ENCODE peak calls at places on chromosomes 4 and X, in four cellular contexts. One of them, this sample, is unnamed.

GRCh38 chr4:16818005-16818404 is 80.4 kb downstream of the LDB2 start:
- DNase-seq in GM12891: no peak
- DNase-seq in SK-N-SH: no peak
- DNase-seq in K562: no peak
- DNase-seq in this sample: no peak

GRCh38 chrX:116873678-116874077 is 410.9 kb upstream of the CT83 start:
- DNase-seq in SK-N-SH: no peak
- DNase-seq in GM12891: no peak
- DNase-seq in K562: no peak
- DNase-seq in this sample: no peak

GRCh38 chrX:97238632-97239031 is 354.9 kb downstream of the RPA4 start:
- DNase-seq in SK-N-SH: no peak
- DNase-seq in K562: no peak
- DNase-seq in GM12891: no peak
- DNase-seq in this sample: no peak

GRCh38 chr4:19961092-19961491 is 290.6 kb upstream of the SLIT2 start:
- DNase-seq in GM12891: no peak
- DNase-seq in K562: no peak
- DNase-seq in SK-N-SH: no peak
- DNase-seq in this sample: no peak

GRCh38 chr4:1985287-1985686 is 23.5 kb downstream of the NELFA start:
- DNase-seq in K562: no peak
- DNase-seq in GM12891: no peak
- DNase-seq in SK-N-SH: no peak
- DNase-seq in this sample: no peak

GRCh38 chrX:78066110-78066509 is 37.9 kb upstream of the PGK1 start:
- DNase-seq in GM12891: no peak
- DNase-seq in K562: no peak
- DNase-seq in SK-N-SH: no peak
- DNase-seq in this sample: no peak

GRCh38 chrX:155662297-155662696 is 49.5 kb upstream of the TMLHE start:
- DNase-seq in GM12891: no peak
- DNase-seq in SK-N-SH: no peak
- DNase-seq in K562: peak
- DNase-seq in this sample: no peak

GRCh38 chr4:5166377-5166776 is 115.1 kb downstream of the STK32B start:
- DNase-seq in GM12891: no peak
- DNase-seq in K562: no peak
- DNase-seq in SK-N-SH: no peak
- DNase-seq in this sample: no peak

GRCh38 chrX:21993265-21993664 is 38.9 kb upstream of the PHEX start:
- DNase-seq in SK-N-SH: no peak
- DNase-seq in GM12891: no peak
- DNase-seq in K562: peak
- DNase-seq in this sample: no peak

GRCh38 chr4:70927502-70928139 is 25.5 kb downstream of the MOB1B start:
- DNase-seq in SK-N-SH: no peak
- DNase-seq in K562: no peak
- DNase-seq in GM12891: no peak
- DNase-seq in this sample: no peak

GRCh38 chr4:47933798-47934197 is 19.4 kb upstream of the NFXL1 start:
- DNase-seq in K562: peak
- DNase-seq in SK-N-SH: peak
- DNase-seq in GM12891: no peak
- DNase-seq in this sample: no peak

GRCh38 chr4:84479663-84480062 is 19.4 kb downstream of the NKX6-1 start:
- DNase-seq in SK-N-SH: no peak
- DNase-seq in GM12891: no peak
- DNase-seq in K562: no peak
- DNase-seq in this sample: no peak

GRCh38 chr4:145936142-145937020 is 2.2 kb downstream of the ZNF827 start:
- DNase-seq in GM12891: peak
- DNase-seq in SK-N-SH: peak
- DNase-seq in K562: peak
- DNase-seq in this sample: peak

GRCh38 chr4:185880571-185880970 is 68.6 kb upstream of the SORBS2 start:
- DNase-seq in SK-N-SH: no peak
- DNase-seq in K562: no peak
- DNase-seq in GM12891: no peak
- DNase-seq in this sample: no peak

GRCh38 chrX:93874554-93874953 is 200.5 kb downstream of the FAM133A start:
- DNase-seq in SK-N-SH: peak
- DNase-seq in K562: peak
- DNase-seq in GM12891: no peak
- DNase-seq in this sample: no peak

GRCh38 chr4:74793757-74794340 is 474 bp downstream of the BTC start:
- DNase-seq in SK-N-SH: peak
- DNase-seq in GM12891: peak
- DNase-seq in K562: no peak
- DNase-seq in this sample: no peak
- TF ChIP-seq TAF1 in SK-N-SH: no peak
- TF ChIP-seq TAF1 in GM12891: no peak
- TF ChIP-seq TAF1 in K562: no peak
- TF ChIP-seq TAF1 in this sample: no peak

GRCh38 chrX:41449138-41449537 is 2.0 kb downstream of the NYX start:
- DNase-seq in GM12891: no peak
- DNase-seq in SK-N-SH: no peak
- DNase-seq in K562: no peak
- DNase-seq in this sample: no peak

GRCh38 chrX:41449615-41450014 is 2.5 kb downstream of the NYX start:
- DNase-seq in GM12891: no peak
- DNase-seq in SK-N-SH: no peak
- DNase-seq in K562: no peak
- DNase-seq in this sample: no peak

GRCh38 chrX:41452972-41453371 is 5.8 kb downstream of the NYX start:
- DNase-seq in K562: no peak
- DNase-seq in SK-N-SH: no peak
- DNase-seq in GM12891: no peak
- DNase-seq in this sample: no peak

GRCh38 chrX:41447897-41448296 is 754 bp downstream of the NYX start:
- DNase-seq in SK-N-SH: no peak
- DNase-seq in K562: no peak
- DNase-seq in GM12891: no peak
- DNase-seq in this sample: no peak

GRCh38 chrX:41452565-41452964 is 5.4 kb downstream of the NYX start:
- DNase-seq in SK-N-SH: no peak
- DNase-seq in K562: no peak
- DNase-seq in GM12891: no peak
- DNase-seq in this sample: no peak
- TF ChIP-seq TAF1 in SK-N-SH: no peak
- TF ChIP-seq TAF1 in K562: no peak
- TF ChIP-seq TAF1 in GM12891: no peak
- TF ChIP-seq TAF1 in this sample: no peak

GRCh38 chrX:132216283-132216682 is 3.0 kb downstream of the RAP2C start:
- DNase-seq in GM12891: no peak
- DNase-seq in K562: peak
- DNase-seq in SK-N-SH: no peak
- DNase-seq in this sample: no peak

GRCh38 chrX:132217203-132218073 is 1.8 kb downstream of the RAP2C start:
- DNase-seq in GM12891: peak
- DNase-seq in SK-N-SH: peak
- DNase-seq in K562: peak
- DNase-seq in this sample: peak

GRCh38 chrX:132218100-132218807 is 993 bp downstream of the RAP2C start:
- DNase-seq in GM12891: peak
- DNase-seq in K562: peak
- DNase-seq in SK-N-SH: peak
- DNase-seq in this sample: peak

GRCh38 chrX:132216806-132217202 is 2.4 kb downstream of the RAP2C start:
- DNase-seq in SK-N-SH: no peak
- DNase-seq in K562: no peak
- DNase-seq in GM12891: no peak
- DNase-seq in this sample: no peak

DNA sequence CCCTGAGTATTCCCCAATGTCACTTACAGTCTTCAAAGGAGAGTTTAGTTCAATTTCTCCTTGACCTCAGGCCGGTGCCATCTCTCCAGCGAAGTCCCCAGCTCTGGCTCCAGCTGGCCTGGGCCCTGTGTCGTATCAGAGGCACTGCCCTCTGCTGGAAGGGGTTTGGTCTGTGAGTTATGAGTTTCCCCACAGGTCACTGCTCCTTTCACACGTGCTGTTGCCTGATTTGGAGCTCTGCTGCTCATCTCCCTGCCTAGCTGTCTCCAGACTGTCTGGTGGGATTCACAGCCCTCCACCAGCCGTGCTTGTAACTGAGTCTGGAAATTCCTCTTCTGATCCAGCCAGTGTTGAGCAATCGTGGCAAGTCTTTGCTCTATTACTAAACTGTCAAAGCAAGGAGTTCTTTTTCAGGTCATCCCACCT is at the start of gene RAP2C:
- DNase-seq in GM12891: peak
- DNase-seq in SK-N-SH: peak
- DNase-seq in K562: peak
- DNase-seq in this sample: peak
- TF ChIP-seq TAF1 in GM12891: no peak
- TF ChIP-seq TAF1 in SK-N-SH: no peak
- TF ChIP-seq TAF1 in K562: peak
- TF ChIP-seq TAF1 in this sample: no peak

DNA sequence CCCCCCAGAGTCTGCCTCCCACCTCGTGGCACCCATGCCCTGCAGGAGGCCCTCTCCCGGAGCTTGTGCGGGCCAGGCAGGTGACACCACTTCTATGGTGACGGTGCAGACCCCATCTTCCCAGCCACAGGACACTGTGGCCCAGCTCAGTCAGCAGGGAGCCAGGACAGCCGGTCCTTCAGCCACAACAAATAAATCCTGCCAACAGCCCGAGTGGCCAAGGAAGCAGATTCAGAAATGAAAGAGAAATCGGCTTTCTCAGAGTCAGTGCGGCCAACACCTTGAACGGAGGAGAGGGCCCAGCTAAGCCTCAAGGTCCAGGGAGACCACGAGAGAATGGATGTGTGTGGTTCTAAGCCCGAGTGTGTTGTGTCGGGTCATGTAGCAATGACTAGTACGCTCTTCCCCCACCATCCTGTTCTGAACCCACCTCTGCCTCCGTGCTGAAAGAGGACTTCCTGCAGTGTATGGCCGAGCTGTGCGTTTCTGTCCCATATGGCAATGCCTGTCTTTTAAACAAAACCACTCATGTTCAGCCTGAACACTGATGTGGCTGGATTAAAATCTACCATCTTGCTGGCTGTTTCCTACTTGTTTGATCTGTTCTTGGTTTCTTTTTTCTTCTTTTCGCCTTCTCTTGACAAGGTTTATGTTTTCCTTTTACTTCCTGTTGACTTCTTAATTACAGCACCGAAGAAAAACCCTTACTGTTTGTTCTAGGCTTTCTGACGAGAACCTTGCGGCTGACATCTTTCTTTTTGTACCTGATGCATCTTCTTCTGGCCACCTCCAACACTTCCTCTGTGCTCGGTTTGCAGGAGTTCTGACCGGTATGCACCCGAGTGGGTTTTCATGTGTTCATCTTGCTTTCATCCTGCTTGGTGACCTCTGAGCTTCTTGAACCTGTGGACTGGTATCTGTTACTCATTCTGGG is 53.1 kb downstream of the GAK start:
- DNase-seq in GM12891: no peak
- DNase-seq in K562: no peak
- DNase-seq in SK-N-SH: no peak
- DNase-seq in this sample: no peak
- TF ChIP-seq TAF1 in GM12891: no peak
- TF ChIP-seq TAF1 in K562: no peak
- TF ChIP-seq TAF1 in SK-N-SH: no peak
- TF ChIP-seq TAF1 in this sample: no peak

GRCh38 chr4:80387390-80388283 is 52.1 kb downstream of the CFAP299 start:
- DNase-seq in K562: no peak
- DNase-seq in GM12891: no peak
- DNase-seq in SK-N-SH: no peak
- DNase-seq in this sample: no peak

GRCh38 chr4:80382090-80382832 is 46.7 kb downstream of the CFAP299 start:
- DNase-seq in K562: no peak
- DNase-seq in GM12891: no peak
- DNase-seq in SK-N-SH: no peak
- DNase-seq in this sample: no peak

GRCh38 chr4:80388284-80388607 is 52.7 kb downstream of the CFAP299 start:
- DNase-seq in SK-N-SH: no peak
- DNase-seq in GM12891: no peak
- DNase-seq in K562: no peak
- DNase-seq in this sample: no peak

GRCh38 chr4:80386281-80386886 is 50.9 kb downstream of the CFAP299 start:
- DNase-seq in K562: no peak
- DNase-seq in GM12891: no peak
- DNase-seq in SK-N-SH: no peak
- DNase-seq in this sample: no peak

DNA sequence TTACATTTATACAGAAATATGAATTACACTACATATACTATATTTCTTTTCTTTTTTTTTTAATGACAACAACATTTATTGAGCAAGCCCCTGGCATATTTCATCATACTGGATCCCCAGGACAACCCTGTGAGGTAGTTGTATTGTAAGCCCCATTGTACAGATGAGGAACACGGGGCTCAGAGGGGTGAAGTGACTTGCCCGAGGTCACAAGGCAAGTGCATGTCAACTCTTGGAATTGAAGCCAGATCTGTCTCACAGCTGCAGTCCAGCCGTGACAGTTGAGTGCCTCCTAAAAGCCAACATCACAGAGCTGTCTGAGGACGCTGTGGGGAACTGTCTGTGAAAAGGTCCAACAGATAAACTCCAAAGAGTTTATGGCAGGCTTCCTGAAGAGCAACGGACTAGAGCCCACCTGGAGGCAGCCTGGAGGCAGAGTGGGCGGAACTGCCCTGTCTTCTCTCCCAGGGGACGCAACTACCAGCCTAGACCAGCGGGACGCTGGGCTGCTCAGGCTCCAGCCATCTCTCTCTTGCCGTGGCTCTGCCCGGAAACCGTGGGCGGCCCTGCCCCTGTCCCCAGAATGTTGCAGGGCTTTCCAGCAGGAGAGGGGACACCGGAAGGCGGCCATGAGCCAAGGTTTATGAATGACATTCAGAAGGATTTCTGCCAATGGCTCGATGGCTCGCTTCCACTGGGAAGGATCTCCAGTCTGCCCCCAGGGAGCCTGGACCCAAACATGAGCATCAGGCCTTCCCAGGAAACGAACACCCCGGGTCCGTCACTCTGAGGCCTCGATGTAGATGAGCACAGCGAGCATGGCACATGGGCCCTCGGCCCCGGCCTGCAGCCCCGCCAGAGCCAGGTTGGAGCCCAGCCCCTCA is 50.1 kb downstream of the CFAP299 start:
- DNase-seq in GM12891: no peak
- DNase-seq in K562: no peak
- DNase-seq in SK-N-SH: no peak
- DNase-seq in this sample: no peak
- TF ChIP-seq TAF1 in GM12891: no peak
- TF ChIP-seq TAF1 in K562: no peak
- TF ChIP-seq TAF1 in SK-N-SH: no peak
- TF ChIP-seq TAF1 in this sample: no peak

This sample was measured in GM12892.